ENCODE peak calls at places on chromosomes 16 and 17, in five cellular contexts. Z, L, E, K and I are unnamed samples.

GRCh38 chr17:35709874-35710273 is 21.6 kb upstream of the RASL10B start:
- DNase-seq in Z (peak; percentile 79), L (no peak), E (no peak), K (no peak), I (no peak)

GRCh38 chr17:47698749-47699535 is 5.0 kb downstream of the TBKBP1 start:
- DNase-seq in Z (peak; percentile 37), L (peak; percentile 88), E (peak; percentile 79), K (peak; percentile 85), I (peak; percentile 79)

GRCh38 chr16:57187508-57187854 is 1.4 kb downstream of the RSPRY1 start:
- DNase-seq in Z (no peak), L (no peak), E (no peak), K (no peak), I (no peak)

GRCh38 chr17:18920911-18921441 is 31.0 kb upstream of the SLC5A10 start:
- DNase-seq in Z (no peak), L (no peak), E (no peak), K (no peak), I (no peak)

GRCh38 chr16:35598696-35599332 is 2139.4 kb downstream of the TP53TG3F start:
- DNase-seq in Z (no peak), L (no peak), E (no peak), K (no peak), I (no peak)

GRCh38 chr17:77373298-77374169 is 232.8 kb downstream of the SEC14L1 start:
- DNase-seq in Z (no peak), L (peak; percentile 46), E (peak; percentile 67), K (peak; percentile 53), I (no peak)

GRCh38 chr16:23754594-23755483 is at the start of gene CHP2:
- DNase-seq in Z (no peak), L (peak; percentile 23), E (peak; percentile 40), K (peak; percentile 37), I (no peak)

GRCh38 chr17:57138956-57139576 is 54.0 kb downstream of the AKAP1 start:
- DNase-seq in Z (no peak), L (no peak), E (no peak), K (no peak), I (no peak)

GRCh38 chr16:86562356-86562755 is 4.3 kb upstream of the FOXC2 start:
- DNase-seq in Z (no peak), L (no peak), E (no peak), K (no peak), I (no peak)

GRCh38 chr16:48542020-48542473 is 67.9 kb downstream of the N4BP1 start:
- DNase-seq in Z (peak; percentile 71), L (no peak), E (peak; percentile 47), K (no peak), I (peak; percentile 43)

GRCh38 chr17:36857698-36858097 is 79.6 kb upstream of the LHX1 start:
- DNase-seq in Z (no peak), L (no peak), E (no peak), K (no peak), I (no peak)

GRCh38 chr16:28309811-28310311 is 17.5 kb downstream of the SBK1 start:
- DNase-seq in Z (no peak), L (no peak), E (no peak), K (no peak), I (peak; percentile 87)

GRCh38 chr16:11587643-11588247 is 1.0 kb upstream of the LITAF start:
- DNase-seq in Z (no peak), L (no peak), E (no peak), K (no peak), I (no peak)

GRCh38 chr17:4969551-4970231 is 2.1 kb upstream of the SPAG7 start:
- DNase-seq in Z (no peak), L (no peak), E (no peak), K (no peak), I (no peak)

GRCh38 chr17:73952498-73953205 is 250.8 kb upstream of the RPL38 start:
- DNase-seq in Z (no peak), L (peak; percentile 81), E (peak; percentile 67), K (peak; percentile 84), I (peak; percentile 47)

GRCh38 chr16:87484487-87485331 is 8.1 kb downstream of the ZCCHC14 start:
- DNase-seq in Z (no peak), L (no peak), E (no peak), K (no peak), I (no peak)

GRCh38 chr17:69810326-69811035 is 264.5 kb upstream of the KCNJ16 start:
- DNase-seq in Z (no peak), L (no peak), E (no peak), K (no peak), I (no peak)

GRCh38 chr16:67425581-67425980 is 5.3 kb upstream of the HSD11B2 start:
- DNase-seq in Z (no peak), L (no peak), E (no peak), K (no peak), I (no peak)

GRCh38 chr16:76854234-76854633 is 336.8 kb upstream of the MON1B start:
- DNase-seq in Z (no peak), L (no peak), E (no peak), K (no peak), I (no peak)
- TF ChIP-seq CTCF in Z (peak; percentile 25), L (no peak), E (no peak), K (no peak), I (no peak)

GRCh38 chr16:31700530-31701388 is 172.8 kb upstream of the ZNF267 start:
- DNase-seq in Z (peak; percentile 31), L (peak; percentile 88), E (peak; percentile 86), K (peak; percentile 84), I (peak; percentile 72)
- TF ChIP-seq CTCF in Z (peak; percentile 26), L (no peak), E (no peak), K (no peak), I (no peak)

DNA sequence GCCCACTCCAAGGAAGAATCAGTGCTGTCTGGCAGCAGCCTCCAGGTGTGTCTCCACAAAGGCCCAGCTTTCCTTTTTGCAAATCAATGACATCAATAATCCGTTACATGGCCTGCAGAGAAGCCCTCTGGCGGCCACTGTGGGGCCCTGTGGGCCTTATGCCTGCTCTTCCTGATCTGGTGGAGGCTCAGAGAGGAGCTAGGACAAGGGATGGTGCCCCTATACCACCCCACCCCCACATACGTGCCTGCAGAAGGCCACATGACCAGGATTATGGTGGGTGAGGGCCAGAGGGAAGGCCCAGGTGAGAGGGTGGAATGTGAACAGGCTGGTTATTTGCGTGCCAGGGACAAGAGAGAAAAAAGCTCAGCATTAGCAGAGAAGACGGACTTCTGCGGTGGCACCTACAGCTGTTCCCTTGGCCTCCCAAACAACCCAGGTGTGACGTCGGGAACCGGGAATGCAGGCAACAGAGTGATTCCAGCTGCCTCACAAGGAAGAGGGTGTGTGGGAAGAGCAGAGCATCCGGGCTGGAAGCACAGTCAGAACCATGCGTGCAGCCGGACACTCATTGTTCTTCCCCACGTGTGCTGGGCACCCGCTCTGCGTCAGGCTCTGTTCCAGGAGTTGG is 22.5 kb downstream of the EIF4A3 start:
- DNase-seq in Z (peak; percentile 62), L (peak; percentile 67), E (peak; percentile 38), K (no peak), I (no peak)
- TF ChIP-seq CTCF in Z (peak; percentile 43), L (peak; percentile 57), E (no peak), K (peak; percentile 55), I (no peak)

GRCh38 chr16:50507397-50507796 is 40.8 kb upstream of the NKD1 start:
- DNase-seq in Z (no peak), L (no peak), E (no peak), K (no peak), I (no peak)

GRCh38 chr16:50505115-50505514 is 43.1 kb upstream of the NKD1 start:
- DNase-seq in Z (no peak), L (no peak), E (no peak), K (no peak), I (no peak)

GRCh38 chr16:50506543-50506937 is 41.7 kb upstream of the NKD1 start:
- DNase-seq in Z (no peak), L (no peak), E (no peak), K (no peak), I (no peak)

GRCh38 chr16:50505714-50506542 is 42.3 kb upstream of the NKD1 start:
- DNase-seq in Z (no peak), L (peak; percentile 86), E (no peak), K (peak; percentile 51), I (no peak)

GRCh38 chr16:50509521-50510341 is 38.5 kb upstream of the NKD1 start:
- DNase-seq in Z (peak; percentile 6), L (no peak), E (no peak), K (no peak), I (peak; percentile 38)
- TF ChIP-seq CTCF in Z (peak; percentile 77), L (peak; percentile 57), E (peak; percentile 54), K (peak; percentile 43), I (peak; percentile 80)